ENCODE peak calls at places on chromosomes 12 and 14, in nine cellular contexts. Z is aorta; W is C1 segment of cervical spinal cord; Q is iris pigment epithelial cell; I is stimulated activated CD4-positive, alpha-beta T cell treated with anti-CD3 and anti-CD28 coated beads, Interleukin-1b, Interleukin-23, amount 100 ng/mL, for 24 hours; O is T-cell; E is NB4; B is NCI-H2081; L is AG04450. D is an unnamed sample.

GRCh38 chr14:45249847-45250575 is 3.0 kb downstream of the MIS18BP1 start:
- DNase-seq in Z (no peak), W (no peak), Q (peak), I (no peak), O (no peak), E (peak), B (no peak), L (peak), D (no peak)

GRCh38 chr14:45145214-45145613 is 9.5 kb downstream of the FANCM start:
- DNase-seq in Z (no peak), W (no peak), Q (no peak), I (no peak), O (no peak), E (no peak), B (no peak), L (no peak), D (no peak)

GRCh38 chr12:69684472-69684871 is 14.6 kb downstream of the BEST3 start:
- DNase-seq in Z (no peak), W (no peak), Q (no peak), I (no peak), O (no peak), E (no peak), B (no peak), L (no peak), D (no peak)

GRCh38 chr14:100899841-100900771 is 3.4 kb downstream of the RTL1 start:
- DNase-seq in Z (peak), W (no peak), Q (no peak), I (no peak), O (no peak), E (peak), B (no peak), L (no peak), D (peak)

GRCh38 chr12:121657305-121658008 is 12.0 kb downstream of the MORN3 start:
- DNase-seq in Z (no peak), W (no peak), Q (peak), I (no peak), O (no peak), E (no peak), B (no peak), L (no peak), D (no peak)

GRCh38 chr12:123152823-123153222 is 1.9 kb upstream of the PITPNM2 start:
- DNase-seq in Z (no peak), W (no peak), Q (no peak), I (no peak), O (no peak), E (peak), B (no peak), L (no peak), D (no peak)

GRCh38 chr12:13039557-13039956 is 4.6 kb upstream of the FAM234B start:
- DNase-seq in Z (no peak), W (no peak), Q (no peak), I (no peak), O (no peak), E (no peak), B (no peak), L (no peak), D (no peak)

GRCh38 chr12:76083761-76084276 is 666 bp downstream of the NAP1L1 start:
- DNase-seq in Z (peak), W (peak), Q (peak), I (peak), O (peak), E (peak), B (peak), L (peak), D (peak)

GRCh38 chr12:81573228-81573627 is 185.9 kb downstream of the PPFIA2 start:
- DNase-seq in Z (no peak), W (no peak), Q (peak), I (no peak), O (no peak), E (no peak), B (no peak), L (no peak), D (no peak)

GRCh38 chr14:104510216-104510615 is 69.3 kb upstream of the C14orf180 start:
- DNase-seq in Z (no peak), W (no peak), Q (no peak), I (no peak), O (no peak), E (no peak), B (no peak), L (no peak), D (no peak)

D was measured in NCI-H748 treated with DMSO at 0.1 percent for 48 hours.